ENCODE peak calls at places on chromosome 18, in seven cellular contexts. One of them, this sample, is unnamed.

GRCh38 chr18:55588001-55588875 is at the start of gene TCF4:
- DNase-seq in HAP-1: peak; percentile 78
- DNase-seq in neuronal stem cell: peak; percentile 67
- DNase-seq in GM23248: peak; percentile 86
- DNase-seq in CD8-positive, alpha-beta memory T cell: peak; percentile 3
- DNase-seq in naive thymus-derived CD4-positive, alpha-beta T cell: peak; percentile 23
- DNase-seq in adrenal gland: peak; percentile 59
- DNase-seq in this sample: peak; percentile 22

GRCh38 chr18:55124078-55124477 is 164.8 kb upstream of the CCDC68 start:
- DNase-seq in adrenal gland: no peak
- DNase-seq in neuronal stem cell: no peak
- DNase-seq in GM23248: peak; percentile 43
- DNase-seq in HAP-1: no peak
- DNase-seq in CD8-positive, alpha-beta memory T cell: no peak
- DNase-seq in naive thymus-derived CD4-positive, alpha-beta T cell: no peak
- DNase-seq in this sample: no peak

GRCh38 chr18:62702259-62702658 is 13.1 kb upstream of the PHLPP1 start:
- DNase-seq in adrenal gland: no peak
- DNase-seq in GM23248: no peak
- DNase-seq in neuronal stem cell: no peak
- DNase-seq in naive thymus-derived CD4-positive, alpha-beta T cell: no peak
- DNase-seq in CD8-positive, alpha-beta memory T cell: no peak
- DNase-seq in HAP-1: no peak
- DNase-seq in this sample: peak; percentile 37

GRCh38 chr18:9705183-9705864 is 2.8 kb upstream of the RAB31 start:
- DNase-seq in neuronal stem cell: no peak
- DNase-seq in GM23248: peak; percentile 89
- DNase-seq in HAP-1: no peak
- DNase-seq in adrenal gland: no peak
- DNase-seq in CD8-positive, alpha-beta memory T cell: no peak
- DNase-seq in naive thymus-derived CD4-positive, alpha-beta T cell: no peak
- DNase-seq in this sample: no peak

GRCh38 chr18:40293311-40293710 is 1661.7 kb upstream of the PIK3C3 start:
- DNase-seq in naive thymus-derived CD4-positive, alpha-beta T cell: no peak
- DNase-seq in CD8-positive, alpha-beta memory T cell: no peak
- DNase-seq in HAP-1: no peak
- DNase-seq in neuronal stem cell: no peak
- DNase-seq in GM23248: peak; percentile 22
- DNase-seq in adrenal gland: no peak
- DNase-seq in this sample: no peak

GRCh38 chr18:13616525-13617035 is 109.8 kb downstream of the FAM210A start:
- DNase-seq in HAP-1: no peak
- DNase-seq in neuronal stem cell: no peak
- DNase-seq in GM23248: no peak
- DNase-seq in adrenal gland: no peak
- DNase-seq in naive thymus-derived CD4-positive, alpha-beta T cell: no peak
- DNase-seq in CD8-positive, alpha-beta memory T cell: no peak
- DNase-seq in this sample: no peak

GRCh38 chr18:2304378-2305175 is 266.7 kb downstream of the METTL4 start:
- DNase-seq in CD8-positive, alpha-beta memory T cell: no peak
- DNase-seq in naive thymus-derived CD4-positive, alpha-beta T cell: no peak
- DNase-seq in neuronal stem cell: no peak
- DNase-seq in HAP-1: no peak
- DNase-seq in adrenal gland: no peak
- DNase-seq in GM23248: peak; percentile 6
- DNase-seq in this sample: no peak

GRCh38 chr18:56162871-56163270 is 475.5 kb downstream of the TXNL1 start:
- DNase-seq in neuronal stem cell: no peak
- DNase-seq in GM23248: no peak
- DNase-seq in CD8-positive, alpha-beta memory T cell: no peak
- DNase-seq in adrenal gland: no peak
- DNase-seq in naive thymus-derived CD4-positive, alpha-beta T cell: no peak
- DNase-seq in HAP-1: no peak
- DNase-seq in this sample: no peak

GRCh38 chr18:5447442-5447841 is 96.4 kb downstream of the EPB41L3 start:
- DNase-seq in GM23248: no peak
- DNase-seq in adrenal gland: no peak
- DNase-seq in neuronal stem cell: no peak
- DNase-seq in HAP-1: no peak
- DNase-seq in naive thymus-derived CD4-positive, alpha-beta T cell: no peak
- DNase-seq in CD8-positive, alpha-beta memory T cell: no peak
- DNase-seq in this sample: no peak

GRCh38 chr18:50131591-50131990 is 63.4 kb downstream of the MYO5B start:
- DNase-seq in GM23248: no peak
- DNase-seq in CD8-positive, alpha-beta memory T cell: no peak
- DNase-seq in adrenal gland: no peak
- DNase-seq in neuronal stem cell: no peak
- DNase-seq in naive thymus-derived CD4-positive, alpha-beta T cell: no peak
- DNase-seq in HAP-1: no peak
- DNase-seq in this sample: no peak

GRCh38 chr18:48800877-48801727 is 149.7 kb downstream of the SMAD7 start:
- DNase-seq in GM23248: peak; percentile 63
- DNase-seq in adrenal gland: peak; percentile 14
- DNase-seq in neuronal stem cell: no peak
- DNase-seq in CD8-positive, alpha-beta memory T cell: no peak
- DNase-seq in naive thymus-derived CD4-positive, alpha-beta T cell: no peak
- DNase-seq in HAP-1: no peak
- DNase-seq in this sample: no peak

GRCh38 chr18:9283789-9284188 is 50.8 kb upstream of the TWSG1 start:
- DNase-seq in CD8-positive, alpha-beta memory T cell: no peak
- DNase-seq in adrenal gland: no peak
- DNase-seq in HAP-1: no peak
- DNase-seq in naive thymus-derived CD4-positive, alpha-beta T cell: no peak
- DNase-seq in neuronal stem cell: no peak
- DNase-seq in GM23248: no peak
- DNase-seq in this sample: no peak

GRCh38 chr18:79489900-79490592 is 94.3 kb downstream of the NFATC1 start:
- DNase-seq in GM23248: no peak
- DNase-seq in HAP-1: no peak
- DNase-seq in naive thymus-derived CD4-positive, alpha-beta T cell: no peak
- DNase-seq in neuronal stem cell: no peak
- DNase-seq in adrenal gland: no peak
- DNase-seq in CD8-positive, alpha-beta memory T cell: no peak
- DNase-seq in this sample: no peak

GRCh38 chr18:46097853-46098615 is at the start of gene ATP5F1A:
- DNase-seq in HAP-1: peak; percentile 87
- DNase-seq in CD8-positive, alpha-beta memory T cell: peak; percentile 83
- DNase-seq in adrenal gland: peak; percentile 89
- DNase-seq in GM23248: peak; percentile 93
- DNase-seq in naive thymus-derived CD4-positive, alpha-beta T cell: peak; percentile 79
- DNase-seq in neuronal stem cell: peak; percentile 69
- DNase-seq in this sample: peak; percentile 72

GRCh38 chr18:62505669-62506494 is 16.9 kb upstream of the ZCCHC2 start:
- DNase-seq in HAP-1: no peak
- DNase-seq in CD8-positive, alpha-beta memory T cell: peak; percentile 34
- DNase-seq in adrenal gland: no peak
- DNase-seq in GM23248: peak; percentile 38
- DNase-seq in naive thymus-derived CD4-positive, alpha-beta T cell: no peak
- DNase-seq in neuronal stem cell: no peak
- DNase-seq in this sample: no peak

GRCh38 chr18:21366896-21367295 is 124.9 kb downstream of the GREB1L start:
- DNase-seq in adrenal gland: no peak
- DNase-seq in naive thymus-derived CD4-positive, alpha-beta T cell: no peak
- DNase-seq in neuronal stem cell: peak; percentile 84
- DNase-seq in CD8-positive, alpha-beta memory T cell: no peak
- DNase-seq in GM23248: no peak
- DNase-seq in HAP-1: peak; percentile 53
- DNase-seq in this sample: no peak

GRCh38 chr18:44927127-44927849 is 246.6 kb downstream of the SETBP1 start:
- DNase-seq in HAP-1: no peak
- DNase-seq in adrenal gland: no peak
- DNase-seq in neuronal stem cell: no peak
- DNase-seq in CD8-positive, alpha-beta memory T cell: no peak
- DNase-seq in GM23248: peak; percentile 84
- DNase-seq in naive thymus-derived CD4-positive, alpha-beta T cell: no peak
- DNase-seq in this sample: no peak

DNA sequence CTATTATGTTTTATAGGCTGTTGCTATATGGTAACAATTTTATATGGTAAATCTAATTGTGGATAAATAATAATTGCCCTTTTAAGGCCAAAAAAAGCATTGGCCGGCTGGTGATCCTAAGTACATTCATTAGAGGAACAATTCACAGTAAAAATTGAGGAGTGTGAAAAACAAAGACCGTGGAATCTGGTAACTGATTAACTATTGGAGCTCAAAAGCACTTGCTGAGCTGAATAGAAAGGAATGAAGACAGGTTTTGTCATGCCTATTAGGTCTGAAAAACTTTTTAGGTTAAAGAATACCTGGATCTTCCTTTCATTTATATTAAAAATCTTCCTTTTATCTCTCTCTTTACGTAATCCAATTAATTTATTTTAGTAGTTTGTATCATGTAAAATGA is 18.5 kb upstream of the RBBP8 start:
- DNase-seq in GM23248: no peak
- DNase-seq in naive thymus-derived CD4-positive, alpha-beta T cell: no peak
- DNase-seq in CD8-positive, alpha-beta memory T cell: no peak
- DNase-seq in HAP-1: no peak
- DNase-seq in adrenal gland: no peak
- DNase-seq in neuronal stem cell: no peak
- DNase-seq in this sample: no peak
- H3K4me3 ChIP-seq in GM23248: no peak overlapping the region
- H3K4me3 ChIP-seq in naive thymus-derived CD4-positive, alpha-beta T cell: no peak overlapping the region
- H3K4me3 ChIP-seq in CD8-positive, alpha-beta memory T cell: no peak overlapping the region
- H3K4me3 ChIP-seq in HAP-1: no peak overlapping the region
- H3K4me3 ChIP-seq in adrenal gland: no peak overlapping the region
- H3K4me3 ChIP-seq in neuronal stem cell: no peak overlapping the region
- H3K4me3 ChIP-seq in this sample: no peak overlapping the region

DNA sequence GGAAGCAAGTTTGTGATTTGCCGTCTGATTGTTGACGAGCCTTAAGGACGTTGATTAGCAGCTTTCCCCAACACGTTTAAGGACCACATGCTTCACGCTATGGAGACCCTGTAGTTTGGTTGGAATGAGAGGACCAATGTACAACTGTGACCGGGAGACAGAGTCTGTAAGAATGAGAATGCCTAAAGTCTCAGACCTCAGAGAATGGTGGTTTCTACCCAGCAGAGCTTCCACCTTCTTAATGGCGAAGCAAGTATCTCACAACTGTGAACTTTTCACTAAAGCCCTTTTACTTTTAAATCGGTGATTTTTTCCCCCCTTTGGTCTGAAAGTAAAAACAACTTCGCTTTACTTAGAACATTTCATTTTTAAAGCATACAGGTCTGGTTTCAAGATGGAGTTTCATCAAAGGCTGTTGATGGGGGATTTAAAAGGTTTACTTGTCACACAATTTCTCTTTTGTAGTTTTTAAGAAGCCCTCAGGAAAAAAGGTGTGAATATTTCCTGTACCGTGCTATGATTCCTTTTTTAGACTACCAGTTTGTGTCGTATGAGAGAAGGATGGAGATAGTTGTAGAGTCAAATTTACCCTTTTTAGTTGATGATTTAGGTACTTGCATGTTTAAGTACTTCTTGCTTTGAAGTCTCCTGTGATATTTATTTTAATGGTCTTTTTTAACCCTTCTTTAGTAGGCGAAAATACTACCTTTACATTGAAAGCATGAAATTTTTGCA is 1.5 kb downstream of the TTC39C start:
- DNase-seq in HAP-1: no peak
- DNase-seq in naive thymus-derived CD4-positive, alpha-beta T cell: peak; percentile 24
- DNase-seq in GM23248: peak; percentile 20
- DNase-seq in CD8-positive, alpha-beta memory T cell: no peak
- DNase-seq in adrenal gland: no peak
- DNase-seq in neuronal stem cell: no peak
- DNase-seq in this sample: no peak
- H3K4me3 ChIP-seq in HAP-1: peak overlapping the region; percentile 69
- H3K4me3 ChIP-seq in naive thymus-derived CD4-positive, alpha-beta T cell: peak overlapping the region; percentile 86
- H3K4me3 ChIP-seq in GM23248: peak overlapping the region; percentile 83
- H3K4me3 ChIP-seq in CD8-positive, alpha-beta memory T cell: peak overlapping the region; percentile 80
- H3K4me3 ChIP-seq in adrenal gland: peak overlapping the region; percentile 91
- H3K4me3 ChIP-seq in neuronal stem cell: peak overlapping the region; percentile 80
- H3K4me3 ChIP-seq in this sample: peak overlapping the region; percentile 74

GRCh38 chr18:34867520-34867919 is 157.4 kb downstream of the DTNA start:
- DNase-seq in HAP-1: peak; percentile 40
- DNase-seq in GM23248: peak; percentile 1
- DNase-seq in adrenal gland: no peak
- DNase-seq in neuronal stem cell: no peak
- DNase-seq in naive thymus-derived CD4-positive, alpha-beta T cell: no peak
- DNase-seq in CD8-positive, alpha-beta memory T cell: no peak
- DNase-seq in this sample: no peak
- H3K4me3 ChIP-seq in HAP-1: no peak overlapping the region
- H3K4me3 ChIP-seq in GM23248: no peak overlapping the region
- H3K4me3 ChIP-seq in adrenal gland: no peak overlapping the region
- H3K4me3 ChIP-seq in neuronal stem cell: no peak overlapping the region
- H3K4me3 ChIP-seq in naive thymus-derived CD4-positive, alpha-beta T cell: no peak overlapping the region
- H3K4me3 ChIP-seq in CD8-positive, alpha-beta memory T cell: no peak overlapping the region
- H3K4me3 ChIP-seq in this sample: no peak overlapping the region

GRCh38 chr18:77002496-77002895 is 130.1 kb downstream of the MBP start:
- DNase-seq in CD8-positive, alpha-beta memory T cell: no peak
- DNase-seq in naive thymus-derived CD4-positive, alpha-beta T cell: no peak
- DNase-seq in HAP-1: no peak
- DNase-seq in neuronal stem cell: no peak
- DNase-seq in GM23248: no peak
- DNase-seq in adrenal gland: no peak
- DNase-seq in this sample: no peak

GRCh38 chr18:77006305-77007175 is 126.0 kb downstream of the MBP start:
- DNase-seq in CD8-positive, alpha-beta memory T cell: no peak
- DNase-seq in neuronal stem cell: no peak
- DNase-seq in adrenal gland: no peak
- DNase-seq in GM23248: no peak
- DNase-seq in HAP-1: no peak
- DNase-seq in naive thymus-derived CD4-positive, alpha-beta T cell: no peak
- DNase-seq in this sample: no peak

GRCh38 chr18:77007251-77007650 is 125.3 kb downstream of the MBP start:
- DNase-seq in naive thymus-derived CD4-positive, alpha-beta T cell: no peak
- DNase-seq in neuronal stem cell: no peak
- DNase-seq in HAP-1: no peak
- DNase-seq in CD8-positive, alpha-beta memory T cell: no peak
- DNase-seq in adrenal gland: no peak
- DNase-seq in GM23248: no peak
- DNase-seq in this sample: no peak

GRCh38 chr18:77005651-77006195 is 126.9 kb downstream of the MBP start:
- DNase-seq in neuronal stem cell: no peak
- DNase-seq in naive thymus-derived CD4-positive, alpha-beta T cell: no peak
- DNase-seq in HAP-1: no peak
- DNase-seq in adrenal gland: no peak
- DNase-seq in CD8-positive, alpha-beta memory T cell: no peak
- DNase-seq in GM23248: no peak
- DNase-seq in this sample: no peak

GRCh38 chr18:77004555-77005380 is 127.8 kb downstream of the MBP start:
- DNase-seq in HAP-1: no peak
- DNase-seq in CD8-positive, alpha-beta memory T cell: no peak
- DNase-seq in GM23248: no peak
- DNase-seq in adrenal gland: no peak
- DNase-seq in neuronal stem cell: no peak
- DNase-seq in naive thymus-derived CD4-positive, alpha-beta T cell: peak; percentile 26
- DNase-seq in this sample: peak; percentile 59
- H3K4me3 ChIP-seq in HAP-1: no peak overlapping the region
- H3K4me3 ChIP-seq in CD8-positive, alpha-beta memory T cell: peak overlapping the region; percentile 28
- H3K4me3 ChIP-seq in GM23248: no peak overlapping the region
- H3K4me3 ChIP-seq in adrenal gland: no peak overlapping the region
- H3K4me3 ChIP-seq in neuronal stem cell: no peak overlapping the region
- H3K4me3 ChIP-seq in naive thymus-derived CD4-positive, alpha-beta T cell: peak overlapping the region; percentile 19
- H3K4me3 ChIP-seq in this sample: no peak overlapping the region

This sample was measured in Jurkat, Clone E6-1.